ENCODE peak calls at places on chromosomes 13 and 19, in seven cellular contexts. P is endothelial cell; Z is AG10803; H is cortex of kidney; S is activated T-helper 9 cell treated with anti-CD3 and anti-CD28 coated beads, Interleukin-2, amount 50 U/mL, for 16 hours; J is glutamatergic neuron; M is NCI-H187 treated with DMSO at 0.1 percent for 48 hours. N is an unnamed sample.

GRCh38 chr19:577439-578392 is 5.3 kb downstream of the BSG start:
- DNase-seq in P (no peak), Z (no peak), H (no peak), S (no peak), J (no peak), M (no peak), N (no peak)

GRCh38 chr19:33241530-33242101 is 16.0 kb upstream of the SLC7A10 start:
- DNase-seq in P (no peak), Z (no peak), H (no peak), S (no peak), J (no peak), M (no peak), N (no peak)

GRCh38 chr19:49436381-49437017 is 4.8 kb downstream of the SLC17A7 start:
- DNase-seq in P (peak; percentile 40), Z (no peak), H (no peak), S (peak; percentile 37), J (peak; percentile 84), M (no peak), N (peak; percentile 51)

GRCh38 chr19:3968556-3969434 is 2.1 kb downstream of the DAPK3 start:
- DNase-seq in P (peak; percentile 90), Z (peak; percentile 99), H (no peak), S (no peak), J (peak; percentile 87), M (no peak), N (peak; percentile 100)

GRCh38 chr19:31511098-31511497 is 161.9 kb upstream of the TSHZ3 start:
- DNase-seq in P (no peak), Z (no peak), H (no peak), S (no peak), J (no peak), M (no peak), N (no peak)

GRCh38 chr13:87356314-87356713 is 314.9 kb upstream of the SLITRK5 start:
- DNase-seq in P (no peak), Z (no peak), H (no peak), S (no peak), J (no peak), M (no peak), N (no peak)

GRCh38 chr19:31350033-31350692 is 927 bp upstream of the TSHZ3 start:
- DNase-seq in P (peak; percentile 38), Z (peak; percentile 26), H (no peak), S (no peak), J (no peak), M (no peak), N (peak; percentile 45)

GRCh38 chr19:29596885-29597525 is 9.1 kb upstream of the POP4 start:
- DNase-seq in P (peak; percentile 33), Z (peak; percentile 21), H (no peak), S (no peak), J (no peak), M (peak; percentile 83), N (peak; percentile 34)

GRCh38 chr19:10284641-10285278 is 2.0 kb upstream of the ICAM4 start:
- DNase-seq in P (no peak), Z (no peak), H (no peak), S (no peak), J (no peak), M (no peak), N (no peak)

GRCh38 chr19:13098291-13099072 is 4.2 kb downstream of the LYL1 start:
- DNase-seq in P (no peak), Z (peak; percentile 78), H (no peak), S (no peak), J (no peak), M (no peak), N (peak; percentile 77)

GRCh38 chr19:42683917-42684513 is 56.3 kb downstream of the PSG3 start:
- DNase-seq in P (no peak), Z (peak; percentile 31), H (no peak), S (no peak), J (no peak), M (no peak), N (peak; percentile 0)

GRCh38 chr13:113815151-113816058 is 48.5 kb downstream of the GAS6 start:
- DNase-seq in P (no peak), Z (no peak), H (no peak), S (no peak), J (no peak), M (no peak), N (no peak)

GRCh38 chr13:27149702-27150101 is 21.9 kb downstream of the USP12 start:
- DNase-seq in P (no peak), Z (no peak), H (no peak), S (no peak), J (no peak), M (no peak), N (no peak)

GRCh38 chr19:2552859-2553258 is 76.9 kb downstream of the GADD45B start:
- DNase-seq in P (no peak), Z (no peak), H (no peak), S (peak; percentile 27), J (no peak), M (no peak), N (no peak)

GRCh38 chr19:11505504-11506100 is at the start of gene ZNF653:
- DNase-seq in P (peak; percentile 93), Z (peak; percentile 90), H (peak; percentile 59), S (peak; percentile 90), J (peak; percentile 94), M (peak; percentile 32), N (peak; percentile 97)

GRCh38 chr19:40663712-40664692 is 26.4 kb downstream of the NUMBL start:
- DNase-seq in P (no peak), Z (peak; percentile 25), H (no peak), S (no peak), J (no peak), M (no peak), N (no peak)

GRCh38 chr19:15640294-15640903 is at the start of gene CYP4F3:
- DNase-seq in P (no peak), Z (no peak), H (no peak), S (no peak), J (no peak), M (no peak), N (no peak)

GRCh38 chr19:42246143-42246868 is 3.9 kb upstream of the GSK3A start:
- DNase-seq in P (peak; percentile 62), Z (peak; percentile 82), H (no peak), S (no peak), J (no peak), M (no peak), N (peak; percentile 83)

GRCh38 chr13:45511310-45512147 is 46.8 kb downstream of the COG3 start:
- DNase-seq in P (peak; percentile 26), Z (peak; percentile 73), H (no peak), S (no peak), J (no peak), M (peak; percentile 34), N (peak; percentile 78)

GRCh38 chr19:17448190-17448967 is at the start of gene TMEM221:
- DNase-seq in P (peak; percentile 74), Z (no peak), H (no peak), S (peak; percentile 37), J (peak; percentile 59), M (no peak), N (peak; percentile 71)

GRCh38 chr19:13610042-13610691 is 103.9 kb upstream of the CACNA1A start:
- DNase-seq in P (no peak), Z (no peak), H (no peak), S (no peak), J (no peak), M (peak; percentile 46), N (no peak)

GRCh38 chr13:68345963-68346362 is 1115.8 kb upstream of the PCDH9 start:
- DNase-seq in P (no peak), Z (no peak), H (no peak), S (no peak), J (no peak), M (no peak), N (no peak)

GRCh38 chr19:3881272-3882040 is 971 bp downstream of the ATCAY start:
- DNase-seq in P (no peak), Z (no peak), H (no peak), S (no peak), J (peak; percentile 67), M (no peak), N (no peak)

GRCh38 chr19:37982655-37983054 is 75.6 kb downstream of the SIPA1L3 start:
- DNase-seq in P (no peak), Z (no peak), H (no peak), S (no peak), J (no peak), M (no peak), N (no peak)

GRCh38 chr19:10228925-10229324 is 2.2 kb downstream of the S1PR2 start:
- DNase-seq in P (peak; percentile 47), Z (peak; percentile 51), H (no peak), S (no peak), J (peak; percentile 34), M (no peak), N (peak; percentile 57)

GRCh38 chr19:4990306-4990705 is 21.4 kb downstream of the KDM4B start:
- DNase-seq in P (no peak), Z (no peak), H (no peak), S (no peak), J (no peak), M (no peak), N (no peak)

GRCh38 chr13:30422056-30422914 is at the start of gene UBE2L5:
- DNase-seq in P (peak; percentile 71), Z (peak; percentile 89), H (no peak), S (peak; percentile 59), J (peak; percentile 87), M (no peak), N (peak; percentile 87)

GRCh38 chr19:47813304-47813994 is 8.3 kb upstream of the CRX start:
- DNase-seq in P (peak; percentile 89), Z (peak; percentile 32), H (no peak), S (peak; percentile 64), J (peak; percentile 94), M (peak; percentile 28), N (peak; percentile 70)

GRCh38 chr19:14149011-14149410 is 12.6 kb upstream of the ASF1B start:
- DNase-seq in P (no peak), Z (no peak), H (no peak), S (no peak), J (no peak), M (no peak), N (no peak)

GRCh38 chr13:59834801-59835200 is 328.9 kb downstream of the DIAPH3 start:
- DNase-seq in P (no peak), Z (peak; percentile 81), H (no peak), S (no peak), J (no peak), M (no peak), N (peak; percentile 17)

GRCh38 chr19:45401815-45402468 is 2.9 kb downstream of the PPP1R13L start:
- DNase-seq in P (no peak), Z (no peak), H (no peak), S (no peak), J (no peak), M (no peak), N (no peak)

GRCh38 chr13:35213911-35214310 is 262.6 kb downstream of the MAB21L1 start:
- DNase-seq in P (no peak), Z (no peak), H (no peak), S (no peak), J (no peak), M (no peak), N (no peak)

GRCh38 chr13:35139591-35139990 is 197.5 kb downstream of the NBEA start:
- DNase-seq in P (no peak), Z (no peak), H (no peak), S (no peak), J (no peak), M (no peak), N (no peak)

GRCh38 chr13:50170447-50171037 is 155.3 kb downstream of the KCNRG start:
- DNase-seq in P (no peak), Z (peak; percentile 41), H (no peak), S (no peak), J (no peak), M (no peak), N (no peak)